ENCODE peak calls at places on chromosome 3, in six cellular contexts. N is mammary epithelial cell; Z is hepatocyte; E is CD8-positive, alpha-beta memory T cell; W is ovary; H is upper lobe of right lung. C is an unnamed sample.

GRCh38 chr3:160999268-160999667 is 105.9 kb downstream of the B3GALNT1 start:
- DNase-seq in W (no peak), N (peak), H (no peak), Z (no peak), E (no peak), C (no peak)

GRCh38 chr3:50825841-50826240 is 151.1 kb downstream of the DOCK3 start:
- DNase-seq in Z (no peak), E (no peak), N (no peak), H (no peak), W (no peak), C (no peak)

GRCh38 chr3:23203651-23204111 is 554 bp downstream of the UBE2E2 start:
- DNase-seq in Z (peak), N (peak), H (peak), W (peak), E (no peak), C (peak)

GRCh38 chr3:47001731-47002489 is 22.4 kb downstream of the NBEAL2 start:
- DNase-seq in E (no peak), W (no peak), H (peak), N (no peak), Z (no peak), C (peak)

GRCh38 chr3:192514754-192515660 is 212.3 kb downstream of the FGF12 start:
- DNase-seq in H (peak), E (no peak), N (no peak), W (peak), Z (peak), C (peak)

GRCh38 chr3:55662683-55663082 is 175.6 kb upstream of the WNT5A start:
- DNase-seq in E (no peak), N (peak), W (no peak), H (no peak), Z (no peak), C (no peak)

GRCh38 chr3:34842706-34843478 is 796.4 kb upstream of the ARPP21 start:
- DNase-seq in H (no peak), W (no peak), Z (no peak), E (no peak), N (no peak), C (no peak)

GRCh38 chr3:114595521-114596028 is 301.7 kb downstream of the TIGIT start:
- DNase-seq in Z (no peak), W (no peak), H (no peak), N (no peak), E (no peak), C (no peak)

GRCh38 chr3:133563186-133563591 is 10.3 kb upstream of the CDV3 start:
- DNase-seq in H (no peak), E (no peak), W (no peak), Z (no peak), N (no peak), C (no peak)

GRCh38 chr3:22475665-22476064 is 724.7 kb upstream of the ZNF385D start:
- DNase-seq in Z (no peak), E (no peak), N (peak), H (no peak), W (no peak), C (no peak)

GRCh38 chr3:53996153-53996861 is 104.6 kb upstream of the SELENOK start:
- DNase-seq in W (no peak), N (peak), H (no peak), E (no peak), Z (no peak), C (no peak)

GRCh38 chr3:112560330-112560729 is 1.4 kb downstream of the ATG3 start:
- DNase-seq in E (no peak), H (no peak), N (no peak), W (no peak), Z (no peak), C (no peak)

GRCh38 chr3:106276755-106277612 is 408.2 kb upstream of the CBLB start:
- DNase-seq in W (no peak), E (no peak), N (peak), Z (no peak), H (no peak), C (no peak)

GRCh38 chr3:414063-414462 is 217.5 kb downstream of the CHL1 start:
- DNase-seq in Z (peak), H (no peak), E (no peak), W (no peak), N (no peak), C (no peak)

GRCh38 chr3:144235489-144235888 is 263.9 kb downstream of the DIPK2A start:
- DNase-seq in W (no peak), H (no peak), Z (no peak), N (no peak), E (no peak), C (no peak)

GRCh38 chr3:72376917-72377710 is 471.1 kb downstream of the SHQ1 start:
- DNase-seq in H (no peak), W (no peak), Z (peak), N (no peak), E (no peak), C (no peak)

GRCh38 chr3:31832576-31832975 is 148.5 kb downstream of the OSBPL10 start:
- DNase-seq in H (no peak), E (no peak), N (no peak), W (no peak), Z (no peak), C (no peak)

GRCh38 chr3:72143322-72143721 is 358.4 kb upstream of the PROK2 start:
- DNase-seq in H (no peak), N (peak), Z (no peak), W (no peak), E (no peak), C (no peak)

GRCh38 chr3:149489060-149489690 is 14.7 kb downstream of the TM4SF4 start:
- DNase-seq in H (no peak), N (no peak), Z (no peak), W (no peak), E (no peak), C (no peak)

GRCh38 chr3:4751057-4752051 is 227.9 kb upstream of the BHLHE40 start:
- DNase-seq in N (peak), H (no peak), Z (peak), E (no peak), W (no peak), C (no peak)

GRCh38 chr3:45795882-45796765 is at the start of gene SLC6A20:
- DNase-seq in N (no peak), E (no peak), H (peak), Z (peak), W (no peak), C (no peak)

GRCh38 chr3:107928084-107928445 is 162.8 kb downstream of the CD47 start:
- DNase-seq in E (no peak), W (no peak), N (peak), H (no peak), Z (peak), C (no peak)

GRCh38 chr3:185744997-185745843 is 79.6 kb downstream of the IGF2BP2 start:
- DNase-seq in W (no peak), H (no peak), N (peak), Z (no peak), E (no peak), C (no peak)

GRCh38 chr3:163878396-163878795 is 1199.9 kb downstream of the SI start:
- DNase-seq in Z (no peak), N (no peak), E (no peak), H (no peak), W (no peak), C (no peak)

GRCh38 chr3:50339485-50340196 is 995 bp downstream of the RASSF1 start:
- DNase-seq in W (peak), E (no peak), H (no peak), N (no peak), Z (no peak), C (no peak)

GRCh38 chr3:48409291-48410201 is 20.3 kb downstream of the PLXNB1 start:
- DNase-seq in Z (no peak), N (no peak), H (peak), E (peak), W (peak), C (peak)

GRCh38 chr3:107959767-107960166 is 131.1 kb downstream of the CD47 start:
- DNase-seq in W (no peak), E (no peak), Z (no peak), H (no peak), N (no peak), C (no peak)

GRCh38 chr3:68057637-68058320 is 403.4 kb upstream of the SUCLG2 start:
- DNase-seq in W (no peak), N (no peak), E (peak), Z (no peak), H (no peak), C (no peak)

DNA sequence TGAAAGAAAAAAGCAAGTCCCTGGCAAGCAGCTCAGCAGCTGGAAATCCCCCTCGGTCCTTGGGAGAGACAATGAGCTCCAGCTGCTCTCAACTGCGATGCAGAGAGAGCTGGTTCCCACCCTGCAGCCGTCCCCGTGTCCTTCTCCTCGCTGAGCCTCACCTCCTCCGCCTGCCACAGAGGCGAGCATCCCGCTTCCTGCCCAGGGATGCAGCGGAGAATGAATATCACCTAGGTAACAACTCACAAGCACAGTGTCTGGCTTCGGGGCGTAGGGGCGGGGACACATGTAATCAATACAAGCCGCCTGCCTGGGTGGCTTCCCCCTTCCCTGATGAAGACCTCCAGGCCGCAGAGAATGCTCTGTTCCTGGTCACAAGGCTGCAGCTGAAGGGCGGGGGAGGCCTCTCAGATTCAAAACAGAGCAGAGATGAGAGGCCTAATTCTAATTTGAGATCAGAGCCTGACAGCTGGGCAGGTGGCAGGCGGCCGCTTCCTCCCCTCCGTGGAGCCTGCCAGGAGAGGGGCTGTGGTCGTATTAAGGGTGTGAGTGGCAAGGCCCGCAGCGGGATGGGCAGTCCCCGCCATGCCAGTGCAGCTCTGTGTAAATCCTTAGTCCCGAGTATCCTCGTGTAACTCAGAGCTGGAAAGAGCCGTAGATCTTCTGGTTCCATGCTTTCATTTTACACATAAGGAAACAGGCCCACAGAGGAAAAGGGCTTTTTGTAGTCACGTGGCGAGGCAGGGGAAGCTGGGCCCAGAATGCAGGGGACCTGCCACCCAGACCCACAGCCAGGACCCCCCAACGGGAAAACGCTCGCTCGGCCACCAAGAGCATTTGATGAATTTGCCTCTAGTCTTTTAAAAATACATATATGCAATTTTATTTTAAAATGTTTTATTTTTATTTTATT is 24.3 kb downstream of the ZDHHC19 start:
- DNase-seq in W (no peak), N (no peak), Z (no peak), E (peak), H (no peak), C (no peak)
- H3K4me3 ChIP-seq in W (no peak), N (no peak), Z (no peak), E (peak), H (no peak), C (no peak)

GRCh38 chr3:16841906-16842709 is 42.6 kb upstream of the PLCL2 start:
- DNase-seq in H (peak), W (no peak), N (no peak), Z (no peak), E (peak), C (no peak)
- H3K27ac ChIP-seq in H (peak), W (no peak), N (no peak), Z (no peak), E (peak), C (no peak)

GRCh38 chr3:184564685-184565385 is 3.2 kb downstream of the EPHB3 start:
- DNase-seq in N (no peak), H (no peak), Z (no peak), E (no peak), W (no peak), C (peak)

GRCh38 chr3:184563569-184563925 is 2.0 kb downstream of the EPHB3 start:
- DNase-seq in W (no peak), Z (no peak), N (peak), E (no peak), H (no peak), C (peak)

GRCh38 chr3:184565421-184566211 is 4.0 kb downstream of the EPHB3 start:
- DNase-seq in Z (peak), N (peak), H (peak), W (peak), E (no peak), C (peak)

GRCh38 chr3:184562875-184563568 is 1.4 kb downstream of the EPHB3 start:
- DNase-seq in H (no peak), N (peak), W (peak), Z (peak), E (no peak), C (no peak)

DNA sequence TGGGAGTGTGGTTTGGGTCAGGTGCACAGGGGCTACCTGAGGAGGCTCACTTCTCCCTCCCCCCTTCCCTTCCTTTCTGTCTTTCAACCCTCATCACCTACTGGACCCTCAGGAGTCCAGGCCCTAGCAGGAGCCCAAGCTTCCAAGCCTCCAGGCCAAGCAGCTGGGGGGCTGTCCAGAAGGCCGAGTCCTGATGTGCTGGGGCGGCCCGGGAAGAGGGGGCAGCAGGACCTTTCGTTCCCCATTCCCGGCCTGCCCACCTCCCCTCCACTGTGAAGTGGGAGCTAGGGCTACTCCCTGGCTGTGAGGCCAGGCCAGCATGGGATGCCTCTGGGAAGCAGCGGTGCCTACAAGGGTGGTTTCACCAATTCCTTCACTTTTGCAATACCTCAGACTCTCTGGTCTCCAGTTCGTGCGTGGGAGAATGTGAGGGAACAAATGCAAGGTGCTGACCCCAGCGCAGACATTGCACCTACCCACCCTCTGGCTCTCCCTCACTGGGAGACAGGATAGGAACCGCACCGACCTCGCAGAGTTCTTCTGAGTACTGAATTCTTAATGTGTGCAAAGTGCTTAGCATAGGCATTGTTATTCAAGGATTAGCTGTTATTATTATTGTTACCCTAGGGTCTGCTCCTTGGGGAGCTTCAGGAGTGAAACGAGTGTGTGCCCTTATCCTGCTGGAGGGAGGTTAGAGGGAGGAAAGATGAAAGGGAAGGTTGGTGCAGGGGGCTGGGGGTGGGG is 2.5 kb downstream of the EPHB3 start:
- DNase-seq in E (no peak), Z (no peak), N (no peak), W (no peak), H (no peak), C (peak)
- H3K4me3 ChIP-seq in E (no peak), Z (no peak), N (peak), W (peak), H (peak), C (no peak)

DNA sequence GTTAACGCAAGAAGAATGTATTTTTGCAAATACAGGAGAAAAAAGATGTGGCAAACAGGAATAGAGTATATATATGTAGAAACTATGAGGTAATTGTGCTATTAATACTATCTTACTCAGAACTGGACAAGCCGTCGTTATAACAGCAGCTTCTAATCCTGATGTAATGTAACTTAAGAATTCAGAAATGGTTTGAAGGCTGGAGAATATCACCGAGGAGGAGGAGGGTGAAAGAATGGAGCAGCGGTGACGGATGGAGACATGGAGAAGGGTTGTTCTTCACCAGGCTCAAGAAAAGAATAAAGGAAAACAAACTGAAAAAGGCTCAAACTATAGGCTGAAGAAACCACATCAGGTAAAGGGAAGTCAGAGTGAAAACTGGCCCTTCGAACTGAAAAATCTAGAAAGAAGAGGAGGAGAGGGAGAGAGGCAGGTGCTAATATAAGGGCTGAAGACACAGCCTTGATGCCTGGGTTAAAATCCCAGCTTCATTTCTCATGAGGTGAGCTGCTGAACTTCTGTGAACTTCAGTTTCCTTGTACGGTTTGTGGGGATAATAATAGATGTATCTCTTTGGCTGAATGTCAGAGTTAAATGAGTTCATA is 44.0 kb downstream of the GOLIM4 start:
- DNase-seq in W (no peak), N (no peak), Z (no peak), H (no peak), E (no peak), C (no peak)
- H3K27ac ChIP-seq in W (no peak), N (no peak), Z (peak), H (no peak), E (no peak), C (peak)

DNA sequence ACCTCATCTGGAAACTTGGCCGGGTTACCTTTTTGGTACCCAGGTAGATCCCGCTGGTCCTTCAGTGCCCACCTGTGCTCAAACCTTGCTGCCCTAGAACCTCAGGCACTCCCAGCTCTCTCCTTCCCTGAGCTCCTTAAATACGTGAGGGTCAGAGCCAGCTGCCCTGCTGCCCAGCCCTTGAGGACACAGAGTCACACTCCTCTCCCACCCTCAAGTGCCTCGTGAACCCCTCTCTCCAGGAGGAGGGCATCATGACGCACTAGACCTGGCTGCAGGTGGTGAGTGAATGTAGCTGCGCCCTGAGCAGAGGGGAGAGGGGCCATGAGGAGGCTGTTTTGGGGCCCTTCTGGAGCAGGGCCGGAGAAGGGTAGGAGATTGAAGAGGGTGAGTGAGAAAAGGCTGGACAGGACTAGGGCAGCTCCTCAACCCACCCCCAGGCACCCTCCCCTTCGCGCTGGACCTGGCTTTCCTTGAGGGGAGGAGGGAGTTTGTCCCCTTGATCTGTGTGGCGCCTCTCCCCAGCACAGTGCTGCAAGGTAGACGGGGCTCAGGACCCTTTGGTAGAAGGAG is 939 bp downstream of the SLC12A8 start:
- DNase-seq in E (no peak), H (no peak), Z (no peak), W (no peak), N (no peak), C (no peak)
- H3K4me3 ChIP-seq in E (no peak), H (peak), Z (peak), W (peak), N (peak), C (no peak)

C was measured in aorta.